ENCODE peak calls at places on chromosomes 4 and X, in five cellular contexts. Y is activated CD4-positive, alpha-beta T cell treated with anti-CD3 and anti-CD28 coated beads, Interleukin-2, amount 50 U/mL, for 1 hour; P is T-helper 1 cell; A is WTC11; E is heart left ventricle. Q is an unnamed sample.

GRCh38 chrX:49174723-49175122 is 3.0 kb downstream of the PLP2 start:
- DNase-seq in Y (no peak), P (no peak), A (no peak), E (no peak), Q (no peak)

GRCh38 chr4:73523126-73523525 is 41.6 kb downstream of the AFM start:
- DNase-seq in Y (no peak), P (no peak), A (no peak), E (no peak), Q (no peak)

GRCh38 chr4:169225058-169225751 is 45.6 kb downstream of the SH3RF1 start:
- DNase-seq in Y (no peak), P (no peak), A (no peak), E (no peak), Q (no peak)

GRCh38 chr4:8766610-8767009 is 105.0 kb downstream of the HMX1 start:
- DNase-seq in Y (no peak), P (no peak), A (peak; percentile 2), E (no peak), Q (no peak)

GRCh38 chr4:73603854-73604584 is 16.2 kb downstream of the RASSF6 start:
- DNase-seq in Y (no peak), P (no peak), A (no peak), E (no peak), Q (no peak)

GRCh38 chr4:147773261-147774184 is 41.6 kb downstream of the ARHGAP10 start:
- DNase-seq in Y (no peak), P (no peak), A (no peak), E (no peak), Q (no peak)

GRCh38 chrX:51332188-51332942 is at the start of gene NUDT10:
- DNase-seq in Y (peak; percentile 4), P (peak; percentile 5), A (peak; percentile 84), E (peak; percentile 41), Q (peak; percentile 92)

GRCh38 chrX:2451456-2452316 is 49.1 kb downstream of the DHRSX start:
- DNase-seq in Y (no peak), P (no peak), A (peak; percentile 44), E (no peak), Q (peak; percentile 76)

GRCh38 chr4:71050809-71051208 is 57.4 kb downstream of the DCK start:
- DNase-seq in Y (no peak), P (no peak), A (no peak), E (no peak), Q (no peak)

GRCh38 chr4:25903905-25904747 is 9.9 kb upstream of the SMIM20 start:
- DNase-seq in Y (no peak), P (no peak), A (no peak), E (no peak), Q (no peak)

GRCh38 chr4:88743696-88744095 is 46.1 kb upstream of the NAP1L5 start:
- DNase-seq in Y (no peak), P (no peak), A (no peak), E (no peak), Q (no peak)

GRCh38 chr4:180225977-180226376 is 2017.2 kb upstream of the TENM3 start:
- DNase-seq in Y (no peak), P (no peak), A (no peak), E (no peak), Q (no peak)

GRCh38 chr4:176868676-176869075 is 76.0 kb upstream of the VEGFC start:
- DNase-seq in Y (no peak), P (no peak), A (no peak), E (no peak), Q (no peak)

GRCh38 chr4:105634402-105634801 is 74.1 kb downstream of the INTS12 start:
- DNase-seq in Y (no peak), P (no peak), A (no peak), E (no peak), Q (no peak)

GRCh38 chrX:152821145-152821765 is 9.3 kb downstream of the CETN2 start:
- DNase-seq in Y (no peak), P (no peak), A (peak; percentile 65), E (no peak), Q (peak; percentile 72)

GRCh38 chr4:8488791-8489369 is 48.3 kb downstream of the TRMT44 start:
- DNase-seq in Y (no peak), P (no peak), A (no peak), E (no peak), Q (no peak)

GRCh38 chr4:88964450-88964849 is 92.5 kb downstream of the FAM13A start:
- DNase-seq in Y (no peak), P (no peak), A (no peak), E (no peak), Q (no peak)

GRCh38 chr4:156686120-156686519 is 285.5 kb downstream of the PDGFC start:
- DNase-seq in Y (no peak), P (no peak), A (no peak), E (no peak), Q (no peak)

GRCh38 chrX:16305187-16305586 is 137.9 kb downstream of the MAGEB17 start:
- DNase-seq in Y (no peak), P (no peak), A (no peak), E (no peak), Q (no peak)

GRCh38 chrX:68928401-68928800 is 99.6 kb downstream of the EFNB1 start:
- DNase-seq in Y (no peak), P (no peak), A (no peak), E (no peak), Q (no peak)

Q was measured in neural progenitor cell.